ENCODE peak calls at places on chromosomes 3 and 15, in ten cellular contexts. V is colonic mucosa, C is RWPE1, T is fibroblast of lung, M is stomach, N is A549, P is psoas muscle, S is lung, E is sigmoid colon, R is hepatocyte. K is an unnamed sample.

GRCh38 chr3:181326637-181327223 is 337.2 kb upstream of the DNAJC19 start:
- DNase-seq in V (no peak), C (peak; percentile 52), T (peak; percentile 30), M (no peak), N (peak; percentile 8), P (no peak), S (no peak), E (no peak), R (peak; percentile 37), K (no peak)

GRCh38 chr3:53803816-53804545 is 42.2 kb downstream of the CHDH start:
- DNase-seq in V (no peak), C (no peak), T (peak; percentile 14), M (no peak), N (no peak), P (no peak), S (no peak), E (peak; percentile 34), R (no peak), K (no peak)

GRCh38 chr3:15512173-15512572 is 9.3 kb downstream of the COLQ start:
- DNase-seq in V (no peak), C (no peak), T (peak; percentile 36), M (peak; percentile 69), N (no peak), P (peak; percentile 79), S (peak; percentile 74), E (peak; percentile 79), R (peak; percentile 43), K (peak; percentile 9)

GRCh38 chr3:124982855-124983254 is 48.3 kb upstream of the MUC13 start:
- DNase-seq in V (no peak), C (no peak), T (no peak), M (no peak), N (no peak), P (no peak), S (no peak), E (no peak), R (no peak), K (no peak)

GRCh38 chr3:20747736-20748135 is 561.7 kb upstream of the SGO1 start:
- DNase-seq in V (no peak), C (no peak), T (peak; percentile 78), M (no peak), N (no peak), P (no peak), S (no peak), E (no peak), R (no peak), K (no peak)

GRCh38 chr15:40047413-40048154 is 8.6 kb upstream of the SRP14 start:
- DNase-seq in V (no peak), C (peak; percentile 55), T (peak; percentile 84), M (peak; percentile 47), N (peak; percentile 18), P (peak; percentile 66), S (peak; percentile 71), E (peak; percentile 78), R (peak; percentile 58), K (no peak)

GRCh38 chr15:95169701-95170459 is 938.5 kb downstream of the MCTP2 start:
- DNase-seq in V (no peak), C (no peak), T (no peak), M (peak; percentile 28), N (no peak), P (peak; percentile 63), S (no peak), E (peak; percentile 94), R (peak; percentile 40), K (no peak)

GRCh38 chr3:49785565-49786356 is 581 bp downstream of the IP6K1 start:
- DNase-seq in V (no peak), C (peak; percentile 28), T (peak; percentile 46), M (peak; percentile 39), N (no peak), P (peak; percentile 51), S (no peak), E (peak; percentile 76), R (peak; percentile 52), K (no peak)

GRCh38 chr3:22885039-22885438 is 318.1 kb upstream of the UBE2E2 start:
- DNase-seq in V (no peak), C (no peak), T (no peak), M (no peak), N (no peak), P (no peak), S (no peak), E (no peak), R (no peak), K (no peak)

GRCh38 chr3:131192701-131193100 is 166.0 kb downstream of the NEK11 start:
- DNase-seq in V (no peak), C (no peak), T (no peak), M (no peak), N (no peak), P (no peak), S (no peak), E (no peak), R (no peak), K (no peak)

GRCh38 chr3:61997112-61997511 is 376.2 kb downstream of the FEZF2 start:
- DNase-seq in V (no peak), C (no peak), T (no peak), M (no peak), N (no peak), P (no peak), S (no peak), E (no peak), R (no peak), K (no peak)

GRCh38 chr3:127107491-127108375 is 85.2 kb upstream of the PRR23E start:
- DNase-seq in V (no peak), C (no peak), T (no peak), M (no peak), N (no peak), P (no peak), S (no peak), E (no peak), R (no peak), K (no peak)

GRCh38 chr3:15114466-15115358 is 15.8 kb upstream of the RBSN start:
- DNase-seq in V (no peak), C (no peak), T (no peak), M (no peak), N (no peak), P (no peak), S (no peak), E (no peak), R (no peak), K (no peak)

GRCh38 chr3:184780981-184781515 is 30.9 kb upstream of the VPS8 start:
- DNase-seq in V (no peak), C (no peak), T (no peak), M (no peak), N (no peak), P (peak; percentile 29), S (no peak), E (no peak), R (no peak), K (no peak)

GRCh38 chr3:180626844-180627243 is 24.9 kb downstream of the TTC14 start:
- DNase-seq in V (no peak), C (no peak), T (no peak), M (no peak), N (no peak), P (no peak), S (no peak), E (no peak), R (no peak), K (no peak)

GRCh38 chr3:108223928-108224327 is 1.7 kb upstream of the IFT57 start:
- DNase-seq in V (no peak), C (no peak), T (no peak), M (no peak), N (no peak), P (no peak), S (no peak), E (no peak), R (no peak), K (no peak)
- H3K27ac ChIP-seq in V (no peak overlapping the region), C (no peak overlapping the region), T (no peak overlapping the region), M (peak overlapping the region; percentile 78), N (no peak overlapping the region), P (no peak overlapping the region), S (no peak overlapping the region), E (peak overlapping the region; percentile 83), R (peak overlapping the region; percentile 74), K (no peak overlapping the region)

DNA sequence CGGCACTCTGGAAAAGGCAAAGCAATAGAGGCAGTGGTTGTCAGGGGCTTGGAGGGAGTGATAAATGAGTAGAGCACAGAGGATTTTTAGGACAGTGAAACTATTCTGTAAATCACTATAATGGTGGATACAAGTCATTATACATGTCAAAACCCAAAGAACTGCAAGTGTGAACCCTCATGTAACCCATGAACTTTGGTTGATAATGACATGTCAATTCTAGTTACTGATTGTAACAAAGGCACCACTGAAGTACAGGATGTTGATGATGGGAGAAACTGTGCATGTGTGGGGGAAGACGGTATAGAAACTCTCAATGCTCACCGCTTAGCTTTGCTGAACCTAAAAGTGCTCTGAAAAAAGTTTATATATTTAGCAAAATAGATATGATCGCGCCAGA is 36.0 kb downstream of the BTLA start:
- DNase-seq in V (no peak), C (no peak), T (no peak), M (no peak), N (no peak), P (no peak), S (no peak), E (no peak), R (no peak), K (no peak)
- H3K27ac ChIP-seq in V (no peak overlapping the region), C (no peak overlapping the region), T (no peak overlapping the region), M (no peak overlapping the region), N (no peak overlapping the region), P (no peak overlapping the region), S (no peak overlapping the region), E (no peak overlapping the region), R (no peak overlapping the region), K (no peak overlapping the region)

DNA sequence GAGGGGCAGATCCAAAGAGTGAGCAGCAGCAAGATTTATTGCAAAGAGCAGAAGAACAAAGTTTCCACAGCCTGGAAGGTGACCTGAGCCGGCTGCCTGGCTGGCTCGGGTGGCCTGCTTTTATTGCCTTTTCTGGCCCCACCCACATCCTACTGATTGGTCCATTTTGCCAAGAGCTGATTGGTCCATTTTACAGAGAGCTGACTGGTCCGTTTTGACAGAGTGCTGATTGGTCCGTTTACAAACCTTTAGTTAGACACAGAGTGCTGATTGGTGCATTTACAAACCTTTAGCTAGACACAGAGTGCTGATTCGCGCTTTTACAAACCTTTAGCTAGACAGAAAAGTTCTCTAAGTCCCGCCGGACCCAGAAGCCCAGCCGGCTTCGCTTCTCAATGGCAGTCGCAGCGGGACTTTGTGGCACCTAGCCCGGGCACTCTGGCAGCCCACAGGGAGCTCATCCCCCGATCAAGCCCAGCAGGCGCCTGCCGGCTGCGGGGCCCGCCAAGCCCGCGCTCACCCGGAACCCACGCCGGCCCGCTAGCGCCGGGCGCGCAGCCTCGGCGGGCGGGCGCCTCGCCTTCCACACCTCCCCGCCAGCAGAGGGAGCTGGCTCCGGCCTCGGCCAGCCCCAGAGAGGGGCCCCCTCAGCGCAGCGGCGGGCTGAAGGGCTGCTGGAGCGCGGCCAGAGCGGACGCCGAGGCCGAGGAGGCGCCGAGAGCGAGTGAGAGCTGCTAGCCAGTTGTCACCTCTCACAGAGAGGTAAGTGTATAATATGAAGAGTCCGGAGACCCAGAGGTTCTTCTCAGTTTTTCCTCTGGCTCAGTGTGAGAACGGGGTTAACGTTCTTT is 339.2 kb downstream of the CHL1 start:
- DNase-seq in V (peak; percentile 21), C (no peak), T (peak; percentile 10), M (no peak), N (peak; percentile 3), P (peak; percentile 73), S (no peak), E (peak; percentile 73), R (peak; percentile 39), K (no peak)
- H3K27ac ChIP-seq in V (no peak overlapping the region), C (peak overlapping the region; percentile 59), T (peak overlapping the region; percentile 37), M (peak overlapping the region; percentile 32), N (no peak overlapping the region), P (no peak overlapping the region), S (no peak overlapping the region), E (peak overlapping the region; percentile 68), R (no peak overlapping the region), K (no peak overlapping the region)

GRCh38 chr3:17342126-17342525 is 400.3 kb downstream of the TBC1D5 start:
- DNase-seq in V (no peak), C (no peak), T (no peak), M (no peak), N (no peak), P (no peak), S (no peak), E (no peak), R (no peak), K (no peak)
- H3K27ac ChIP-seq in V (no peak overlapping the region), C (no peak overlapping the region), T (no peak overlapping the region), M (no peak overlapping the region), N (no peak overlapping the region), P (no peak overlapping the region), S (no peak overlapping the region), E (no peak overlapping the region), R (no peak overlapping the region), K (no peak overlapping the region)

K was measured in substantia nigra.